ENCODE peak calls at places on chromosome 7, in ten cellular contexts. Z is CD8-positive, alpha-beta memory T cell; W is fibroblast of mammary gland; G is Peyer's patch; Y is breast epithelium; B is Panc1; F is left ventricle myocardium inferior; C is naive thymus-derived CD4-positive, alpha-beta T cell; T is fibroblast of lung; J is left lung. K is an unnamed sample.

GRCh38 chr7:106652092-106652491 is 8.9 kb downstream of the CCDC71L start:
- DNase-seq in C (no peak), Y (no peak), Z (no peak), G (no peak), W (no peak), T (no peak), J (no peak), B (no peak), F (no peak), K (no peak)

GRCh38 chr7:30933124-30933893 is 21.7 kb downstream of the AQP1 start:
- DNase-seq in F (no peak), Z (no peak), Y (peak), G (peak), W (no peak), T (no peak), J (no peak), C (no peak), B (no peak), K (no peak)

GRCh38 chr7:157692156-157693011 is 355.6 kb downstream of the DNAJB6 start:
- DNase-seq in G (peak), C (no peak), B (no peak), W (no peak), F (no peak), Y (no peak), J (peak), Z (no peak), T (no peak), K (no peak)

GRCh38 chr7:104241135-104241534 is 33.3 kb upstream of the ORC5 start:
- DNase-seq in Y (no peak), G (no peak), J (no peak), F (no peak), W (no peak), B (no peak), Z (no peak), C (no peak), T (no peak), K (no peak)

GRCh38 chr7:143257501-143257900 is 5.7 kb upstream of the GSTK1 start:
- DNase-seq in B (no peak), G (no peak), J (no peak), F (no peak), W (no peak), Z (no peak), Y (no peak), T (no peak), C (no peak), K (no peak)

GRCh38 chr7:110881731-110882130 is 209.2 kb upstream of the LRRN3 start:
- DNase-seq in W (peak), T (no peak), C (no peak), B (no peak), Y (no peak), J (no peak), G (no peak), F (no peak), Z (no peak), K (no peak)

GRCh38 chr7:86978804-86979506 is 80.5 kb downstream of the ELAPOR2 start:
- DNase-seq in W (no peak), T (no peak), B (no peak), G (no peak), Z (no peak), Y (no peak), F (no peak), C (peak), J (no peak), K (no peak)

GRCh38 chr7:30988346-30989005 is 24.7 kb downstream of the GHRHR start:
- DNase-seq in B (no peak), T (no peak), Y (no peak), C (no peak), J (peak), Z (no peak), W (no peak), F (peak), G (peak), K (no peak)

GRCh38 chr7:542935-543789 is 23.5 kb upstream of the PDGFA start:
- DNase-seq in W (peak), J (no peak), B (peak), Y (no peak), C (no peak), Z (no peak), T (peak), F (no peak), G (no peak), K (peak)

GRCh38 chr7:84102213-84102612 is 92.4 kb downstream of the SEMA3A start:
- DNase-seq in B (no peak), Y (no peak), W (peak), G (no peak), Z (no peak), F (no peak), J (no peak), T (no peak), C (no peak), K (no peak)

DNA sequence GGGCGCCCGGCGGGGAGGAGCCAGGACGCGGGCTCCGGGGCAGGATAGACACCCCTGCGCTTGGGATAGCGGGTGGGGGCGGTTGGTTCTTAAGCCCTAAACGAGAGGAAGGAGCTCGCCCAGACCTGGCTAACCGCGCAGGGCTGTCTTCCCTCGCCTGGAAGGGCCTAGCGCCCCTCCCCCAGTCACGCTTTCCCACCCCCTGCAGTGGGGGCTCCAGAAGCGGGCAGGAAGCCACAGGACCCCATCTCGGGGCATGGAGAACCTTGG is 6.5 kb downstream of the SHH start:
- DNase-seq in Z (no peak), C (no peak), W (no peak), G (no peak), T (no peak), B (no peak), F (no peak), Y (no peak), J (no peak), K (no peak)
- H3K4me3 ChIP-seq in Z (no peak), C (no peak), W (no peak), G (peak), T (no peak), B (peak), F (peak), Y (peak), J (peak), K (peak)

DNA sequence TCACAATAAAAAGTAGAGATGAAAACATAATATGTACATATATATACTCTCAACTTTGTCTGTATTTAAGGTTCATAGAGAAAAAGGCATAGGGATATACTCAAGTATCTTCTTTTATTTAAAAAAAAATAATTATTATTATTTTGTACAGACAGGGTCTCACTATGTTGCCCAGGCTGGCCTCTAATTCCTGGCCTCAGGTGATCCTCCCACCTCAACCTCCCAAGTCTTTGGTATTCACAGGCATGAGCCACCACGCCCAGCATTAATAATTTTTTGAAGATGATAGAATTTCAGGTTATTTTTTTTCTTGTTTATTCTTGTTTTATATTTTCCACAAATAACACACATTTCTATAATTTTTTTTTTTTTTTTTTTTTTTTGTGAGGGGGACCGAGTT is 113.8 kb downstream of the PLXNA4 start:
- DNase-seq in W (no peak), Z (no peak), T (no peak), Y (no peak), F (no peak), C (no peak), G (no peak), J (no peak), B (no peak), K (no peak)
- H3K4me3 ChIP-seq in W (no peak), Z (no peak), T (no peak), Y (no peak), F (no peak), C (no peak), G (no peak), J (no peak), B (no peak), K (no peak)

DNA sequence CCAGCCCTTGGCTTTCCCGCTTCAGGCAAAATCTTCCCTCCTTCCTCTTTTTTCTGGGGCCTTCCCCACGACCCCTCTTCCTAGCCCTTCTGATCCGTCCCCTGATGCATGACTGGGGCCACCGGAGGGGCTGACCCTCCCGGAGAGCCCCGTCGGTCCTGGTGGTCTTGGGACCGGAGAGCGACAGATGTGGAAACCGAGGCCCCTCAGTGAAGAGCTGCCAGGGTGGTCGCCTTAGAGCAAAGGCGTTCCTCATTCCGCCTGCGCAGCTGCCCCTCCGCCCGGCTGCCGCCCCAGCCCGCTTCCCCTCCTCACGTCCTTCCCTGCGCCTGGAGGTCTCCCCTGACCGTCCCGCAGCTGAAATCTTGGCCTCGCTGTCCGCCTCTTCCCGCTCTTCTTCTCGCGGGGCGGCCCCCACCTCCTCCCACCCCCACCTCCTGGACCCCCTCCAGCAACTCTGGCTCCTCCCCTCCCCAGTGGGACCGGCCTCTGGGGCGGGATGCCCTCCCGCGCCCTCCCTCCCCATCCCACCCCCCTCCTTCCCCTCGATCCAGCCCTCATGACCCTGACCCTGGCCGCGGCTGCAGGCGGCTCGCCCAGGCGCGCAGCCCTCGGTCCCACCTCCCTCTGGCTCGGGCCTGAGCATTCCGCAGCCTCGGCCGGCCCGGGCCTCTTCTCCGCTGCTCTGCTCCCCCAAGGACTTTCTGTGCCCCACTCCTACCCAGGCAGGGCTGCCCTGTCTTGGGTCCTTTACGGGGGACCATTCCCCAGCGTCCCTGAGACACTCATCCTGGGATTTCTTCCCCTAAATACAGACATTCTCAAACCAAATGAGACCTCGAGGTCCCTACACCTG is at the start of gene RARRES2:
- DNase-seq in F (peak), B (no peak), T (peak), C (no peak), Z (no peak), J (no peak), G (peak), W (no peak), Y (no peak), K (no peak)
- H3K4me3 ChIP-seq in F (peak), B (no peak), T (peak), C (no peak), Z (no peak), J (peak), G (peak), W (no peak), Y (peak), K (peak)

GRCh38 chr7:78768859-78769258 is 684.6 kb downstream of the MAGI2 start:
- DNase-seq in G (no peak), J (no peak), B (no peak), F (no peak), T (no peak), Y (no peak), C (no peak), W (no peak), Z (no peak), K (no peak)
- H3K4me3 ChIP-seq in G (no peak), J (no peak), B (no peak), F (peak), T (peak), Y (peak), C (no peak), W (no peak), Z (no peak), K (peak)

DNA sequence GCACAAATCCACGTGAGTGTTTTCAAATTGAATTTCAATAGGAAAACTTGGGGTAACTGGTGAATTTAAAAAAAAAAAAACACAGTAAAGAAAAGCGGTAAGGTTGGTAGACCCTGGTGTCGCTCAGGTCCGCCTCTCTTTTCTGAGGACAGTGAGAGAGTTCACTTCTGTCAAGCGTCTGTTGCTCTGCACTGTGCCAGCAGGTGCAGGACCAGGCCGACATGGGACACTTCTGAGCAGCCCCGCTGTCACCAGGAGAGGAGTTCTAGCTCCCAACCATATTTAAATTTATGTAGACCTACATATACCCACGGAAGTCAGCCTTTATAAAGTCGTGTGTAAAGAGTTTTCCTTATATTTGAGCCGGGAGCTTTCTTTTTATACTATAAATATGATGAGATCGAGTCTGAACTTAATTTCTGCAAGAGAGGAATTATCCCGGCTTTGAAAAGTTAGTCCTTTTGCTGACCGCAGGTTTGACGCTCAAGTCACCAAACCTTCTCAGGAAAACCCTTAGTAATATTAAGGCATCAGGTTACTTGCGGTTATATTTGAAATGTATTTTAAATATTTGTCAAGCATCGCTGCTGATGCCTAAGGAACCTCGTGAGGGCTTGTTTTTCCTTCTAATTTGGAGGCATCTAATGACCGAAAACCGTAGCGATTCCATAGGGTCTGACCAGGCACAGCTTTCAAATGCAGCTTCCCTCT is 550 bp downstream of the IKZF1 start:
- DNase-seq in W (no peak), Z (peak), B (no peak), T (no peak), J (no peak), C (no peak), F (no peak), G (peak), Y (no peak), K (peak)
- H3K4me3 ChIP-seq in W (no peak), Z (peak), B (peak), T (no peak), J (peak), C (peak), F (peak), G (peak), Y (peak), K (no peak)